ENCODE peak calls at places on chromosome 17, in ten cellular contexts. R is AG08395; V is AG04450; I is NCI-H748 treated with DMSO at 0.1 percent for 48 hours; E is hypothalamus; L is AG08396; B is T1000; G is stimulated activated CD4-positive, alpha-beta T cell treated with anti-CD3 and anti-CD28 coated beads, Interleukin-15, amount 100 ng/mL, for 1 hour; S is NCI-H1417; D is left ventricle myocardium inferior. O is an unnamed sample.

GRCh38 chr17:71791311-71791710 is 329.5 kb upstream of the SOX9 start:
- DNase-seq in R (no peak), V (no peak), I (no peak), E (no peak), L (no peak), B (no peak), G (no peak), S (no peak), D (no peak), O (no peak)

GRCh38 chr17:50154604-50155003 is 4.1 kb upstream of the PPP1R9B start:
- DNase-seq in R (no peak), V (no peak), I (no peak), E (no peak), L (no peak), B (no peak), G (no peak), S (no peak), D (no peak), O (no peak)

GRCh38 chr17:79989106-79989835 is 46.4 kb downstream of the TBC1D16 start:
- DNase-seq in R (no peak), V (no peak), I (no peak), E (no peak), L (no peak), B (no peak), G (no peak), S (no peak), D (no peak), O (no peak)

GRCh38 chr17:62824290-62825135 is 16.4 kb upstream of the MARCHF10 start:
- DNase-seq in R (peak), V (peak), I (no peak), E (no peak), L (peak), B (peak), G (no peak), S (no peak), D (no peak), O (no peak)

GRCh38 chr17:16676645-16677044 is 13.4 kb upstream of the CCDC144A start:
- DNase-seq in R (no peak), V (no peak), I (no peak), E (no peak), L (no peak), B (no peak), G (no peak), S (no peak), D (no peak), O (no peak)

GRCh38 chr17:51439395-51440229 is 179.3 kb downstream of the UTP18 start:
- DNase-seq in R (no peak), V (no peak), I (no peak), E (no peak), L (no peak), B (no peak), G (no peak), S (peak), D (no peak), O (no peak)

GRCh38 chr17:78184311-78184710 is 2.5 kb downstream of the TK1 start:
- DNase-seq in R (no peak), V (no peak), I (no peak), E (no peak), L (no peak), B (no peak), G (no peak), S (no peak), D (no peak), O (no peak)

GRCh38 chr17:32288600-32288999 is 23.0 kb downstream of the RHBDL3 start:
- DNase-seq in R (no peak), V (no peak), I (no peak), E (no peak), L (no peak), B (no peak), G (no peak), S (no peak), D (no peak), O (no peak)

GRCh38 chr17:41015473-41015872 is 6.5 kb upstream of the KRTAP3-1 start:
- DNase-seq in R (no peak), V (no peak), I (no peak), E (no peak), L (no peak), B (no peak), G (no peak), S (no peak), D (no peak), O (no peak)

GRCh38 chr17:38741443-38741842 is 6.7 kb downstream of the PCGF2 start:
- DNase-seq in R (no peak), V (no peak), I (no peak), E (no peak), L (no peak), B (no peak), G (no peak), S (no peak), D (no peak), O (no peak)

GRCh38 chr17:83133302-83134121 is 54.1 kb downstream of the METRNL start:
- DNase-seq in R (no peak), V (no peak), I (no peak), E (no peak), L (no peak), B (no peak), G (no peak), S (no peak), D (no peak), O (no peak)

GRCh38 chr17:15361151-15361550 is 19.8 kb upstream of the TEKT3 start:
- DNase-seq in R (no peak), V (no peak), I (no peak), E (no peak), L (no peak), B (no peak), G (no peak), S (no peak), D (no peak), O (no peak)

GRCh38 chr17:28574536-28574935 is 2.2 kb downstream of the ALDOC start:
- DNase-seq in R (no peak), V (no peak), I (no peak), E (no peak), L (no peak), B (no peak), G (no peak), S (no peak), D (no peak), O (no peak)

GRCh38 chr17:50630524-50631194 is 4.0 kb upstream of the ABCC3 start:
- DNase-seq in R (peak), V (no peak), I (peak), E (no peak), L (peak), B (peak), G (peak), S (peak), D (no peak), O (peak)

GRCh38 chr17:68155692-68156091 is 92.2 kb upstream of the AMZ2 start:
- DNase-seq in R (no peak), V (no peak), I (no peak), E (no peak), L (no peak), B (no peak), G (no peak), S (no peak), D (no peak), O (no peak)

GRCh38 chr17:7989781-7990655 is 12.4 kb upstream of the GUCY2D start:
- DNase-seq in R (peak), V (no peak), I (peak), E (peak), L (peak), B (peak), G (peak), S (peak), D (peak), O (peak)

GRCh38 chr17:66541461-66542182 is 239.2 kb downstream of the PRKCA start:
- DNase-seq in R (no peak), V (no peak), I (no peak), E (no peak), L (no peak), B (no peak), G (no peak), S (no peak), D (no peak), O (no peak)

GRCh38 chr17:67289174-67289876 is 44.3 kb upstream of the HELZ start:
- DNase-seq in R (peak), V (peak), I (no peak), E (peak), L (peak), B (no peak), G (no peak), S (no peak), D (peak), O (peak)

GRCh38 chr17:38485146-38485468 is 56.8 kb downstream of the ARHGAP23 start:
- DNase-seq in R (no peak), V (no peak), I (no peak), E (no peak), L (no peak), B (no peak), G (no peak), S (no peak), D (no peak), O (no peak)

GRCh38 chr17:2580641-2581040 is 12.8 kb upstream of the PAFAH1B1 start:
- DNase-seq in R (no peak), V (no peak), I (no peak), E (no peak), L (no peak), B (no peak), G (no peak), S (no peak), D (no peak), O (no peak)

GRCh38 chr17:35051579-35052239 is 11.8 kb downstream of the RFFL start:
- DNase-seq in R (no peak), V (no peak), I (no peak), E (no peak), L (no peak), B (no peak), G (no peak), S (no peak), D (no peak), O (no peak)

GRCh38 chr17:45046536-45047125 is 4.8 kb downstream of the DCAKD start:
- DNase-seq in R (no peak), V (no peak), I (no peak), E (no peak), L (peak), B (no peak), G (no peak), S (peak), D (no peak), O (no peak)

GRCh38 chr17:48995332-48995870 is 1.8 kb upstream of the IGF2BP1 start:
- DNase-seq in R (no peak), V (no peak), I (peak), E (no peak), L (peak), B (no peak), G (no peak), S (peak), D (no peak), O (no peak)

GRCh38 chr17:79573196-79573929 is 37.5 kb downstream of the RBFOX3 start:
- DNase-seq in R (no peak), V (no peak), I (no peak), E (no peak), L (no peak), B (no peak), G (no peak), S (peak), D (no peak), O (no peak)

GRCh38 chr17:8391711-8392110 is 5.9 kb downstream of the RNF222 start:
- DNase-seq in R (peak), V (no peak), I (no peak), E (no peak), L (peak), B (peak), G (no peak), S (no peak), D (no peak), O (no peak)

GRCh38 chr17:77427471-77427991 is 286.8 kb downstream of the SEC14L1 start:
- DNase-seq in R (peak), V (no peak), I (no peak), E (no peak), L (peak), B (peak), G (no peak), S (no peak), D (peak), O (peak)

GRCh38 chr17:36705651-36706436 is 104.5 kb downstream of the MRM1 start:
- DNase-seq in R (peak), V (no peak), I (peak), E (no peak), L (peak), B (no peak), G (no peak), S (peak), D (no peak), O (peak)

GRCh38 chr17:11264183-11264871 is 23.3 kb downstream of the SHISA6 start:
- DNase-seq in R (no peak), V (no peak), I (no peak), E (no peak), L (no peak), B (no peak), G (no peak), S (no peak), D (no peak), O (no peak)

GRCh38 chr17:35931794-35932419 is 1.3 kb upstream of the RDM1 start:
- DNase-seq in R (no peak), V (no peak), I (no peak), E (no peak), L (no peak), B (no peak), G (no peak), S (no peak), D (no peak), O (no peak)

GRCh38 chr17:63480826-63481487 is 4.1 kb downstream of the ACE start:
- DNase-seq in R (no peak), V (no peak), I (no peak), E (no peak), L (no peak), B (no peak), G (no peak), S (peak), D (no peak), O (no peak)

GRCh38 chr17:64377769-64378282 is 12.8 kb downstream of the PECAM1 start:
- DNase-seq in R (no peak), V (no peak), I (no peak), E (no peak), L (no peak), B (no peak), G (no peak), S (no peak), D (no peak), O (no peak)

O was measured in adrenal gland.